ENCODE peak calls at places on chromosomes 13 and 19, in nine cellular contexts. Q is endothelial cell; S is D341Med; V is hepatic stellate cell; L is naive thymus-derived CD4-positive, alpha-beta T cell; R is stimulated activated CD4-positive, alpha-beta T cell treated with anti-CD3 and anti-CD28 coated beads, Interleukin-12 subunit alpha, Interleukin-12 subunit beta, amount 100 ng/mL, for 48 hours; P is tibial nerve; U is ovary; W is LHCN-M2. Z is an unnamed sample.

GRCh38 chr19:48926909-48927308 is 6.6 kb upstream of the DHDH start:
- DNase-seq in L (no peak), U (no peak), W (peak; percentile 89), P (no peak), S (no peak), R (no peak), V (peak; percentile 85), Q (no peak), Z (no peak)

GRCh38 chr13:99103536-99103935 is 97.1 kb upstream of the UBAC2 start:
- DNase-seq in S (peak; percentile 83), R (no peak), L (no peak), V (no peak), W (peak; percentile 41), U (no peak), Q (no peak), P (no peak), Z (no peak)

GRCh38 chr19:916645-917322 is 349 bp upstream of the KISS1R start:
- DNase-seq in S (no peak), U (peak; percentile 69), L (no peak), R (no peak), W (no peak), Q (no peak), V (no peak), P (no peak), Z (no peak)

GRCh38 chr13:73287871-73288270 is 229.1 kb downstream of the KLF5 start:
- DNase-seq in S (no peak), R (no peak), W (no peak), U (no peak), V (no peak), Q (no peak), L (no peak), P (no peak), Z (no peak)

GRCh38 chr13:23918208-23918607 is 20.9 kb upstream of the C1QTNF9B start:
- DNase-seq in V (no peak), W (no peak), S (no peak), U (no peak), L (no peak), P (no peak), Q (no peak), R (no peak), Z (no peak)

GRCh38 chr19:40530091-40530901 is 46.4 kb upstream of the SHKBP1 start:
- DNase-seq in W (no peak), Q (peak; percentile 73), S (peak; percentile 89), U (peak; percentile 67), R (no peak), L (no peak), P (no peak), V (no peak), Z (no peak)

GRCh38 chr19:28485300-28485699 is 727.7 kb downstream of the UQCRFS1 start:
- DNase-seq in V (no peak), R (no peak), U (no peak), S (no peak), P (no peak), W (no peak), L (no peak), Q (no peak), Z (no peak)

GRCh38 chr19:51808333-51808986 is 13.5 kb downstream of the FPR3 start:
- DNase-seq in P (no peak), R (no peak), S (no peak), Q (no peak), L (no peak), U (no peak), V (peak; percentile 28), W (peak; percentile 70), Z (no peak)

GRCh38 chr13:49297338-49297737 is 49.6 kb downstream of the CDADC1 start:
- DNase-seq in Q (no peak), P (no peak), S (no peak), R (no peak), U (no peak), L (no peak), V (no peak), W (no peak), Z (no peak)

GRCh38 chr13:29411493-29411892 is 184.0 kb downstream of the SLC7A1 start:
- DNase-seq in U (no peak), P (no peak), R (no peak), L (no peak), V (no peak), W (no peak), Q (no peak), S (no peak), Z (no peak)

GRCh38 chr19:19120308-19121156 is 17.7 kb downstream of the TMEM161A start:
- DNase-seq in P (no peak), U (peak; percentile 99), R (peak; percentile 16), W (no peak), L (no peak), Q (peak; percentile 82), V (peak; percentile 35), S (peak; percentile 68), Z (no peak)

GRCh38 chr19:21698215-21698614 is 69.2 kb downstream of the ZNF100 start:
- DNase-seq in P (no peak), L (no peak), R (no peak), W (peak; percentile 24), U (no peak), Q (no peak), V (no peak), S (no peak), Z (no peak)

GRCh38 chr19:48480476-48481190 is 11.5 kb downstream of the CYTH2 start:
- DNase-seq in Q (no peak), W (no peak), U (peak; percentile 65), L (peak; percentile 50), S (peak; percentile 38), R (peak; percentile 41), P (no peak), V (peak; percentile 56), Z (no peak)

GRCh38 chr13:33114146-33114545 is 97.9 kb downstream of the KL start:
- DNase-seq in R (no peak), V (no peak), W (no peak), Q (no peak), L (no peak), P (no peak), S (no peak), U (no peak), Z (no peak)

GRCh38 chr13:96617528-96617927 is 376.7 kb downstream of the OXGR1 start:
- DNase-seq in R (no peak), S (no peak), Q (no peak), W (no peak), U (no peak), P (no peak), L (no peak), V (no peak), Z (no peak)

GRCh38 chr19:53308339-53308811 is 25.2 kb upstream of the ZNF845 start:
- DNase-seq in P (no peak), V (peak; percentile 36), Q (peak; percentile 56), R (no peak), L (no peak), W (no peak), S (peak; percentile 77), U (peak; percentile 47), Z (no peak)

GRCh38 chr13:90454002-90454636 is 893.4 kb upstream of the MIR17HG start:
- DNase-seq in Q (no peak), U (no peak), P (no peak), W (no peak), S (no peak), L (no peak), R (no peak), V (no peak), Z (no peak)

GRCh38 chr13:45456196-45456972 is 8.4 kb upstream of the COG3 start:
- DNase-seq in R (no peak), Q (no peak), V (peak; percentile 37), W (peak; percentile 50), L (no peak), P (no peak), U (no peak), S (no peak), Z (no peak)

GRCh38 chr13:79770056-79770455 is 289.1 kb downstream of the NDFIP2 start:
- DNase-seq in Q (no peak), R (no peak), W (peak; percentile 57), V (no peak), P (no peak), U (no peak), L (no peak), S (no peak), Z (no peak)

GRCh38 chr13:97934590-97934989 is 18.9 kb upstream of the IPO5 start:
- DNase-seq in S (no peak), W (no peak), P (no peak), U (no peak), Q (no peak), R (no peak), L (no peak), V (no peak), Z (no peak)

GRCh38 chr13:105207586-105208293 is 1327.7 kb downstream of the EFNB2 start:
- DNase-seq in W (peak; percentile 20), L (no peak), U (no peak), V (no peak), Q (no peak), P (no peak), S (no peak), R (no peak), Z (no peak)

GRCh38 chr19:41744850-41745249 is 10.5 kb upstream of the CEACAM6 start:
- DNase-seq in S (no peak), R (no peak), Q (no peak), L (no peak), W (no peak), U (no peak), V (no peak), P (no peak), Z (no peak)

GRCh38 chr19:2426661-2427322 is 594 bp downstream of the TIMM13 start:
- DNase-seq in L (no peak), U (peak; percentile 68), Q (peak; percentile 50), P (no peak), V (peak; percentile 82), W (peak; percentile 45), S (peak; percentile 79), R (peak; percentile 27), Z (peak; percentile 59)

GRCh38 chr13:43908156-43909126 is 28.7 kb downstream of the LACC1 start:
- DNase-seq in V (peak; percentile 26), P (no peak), R (no peak), Q (peak; percentile 6), W (peak; percentile 64), U (no peak), S (no peak), L (no peak), Z (no peak)